ENCODE peak calls at places on chromosome 13, in eight cellular contexts. One of them, this sample, is unnamed.

GRCh38 chr13:74246398-74246975 is 112.3 kb upstream of the KLF12 start:
- DNase-seq in dorsolateral prefrontal cortex: no peak
- DNase-seq in small intestine: no peak
- DNase-seq in RWPE1: no peak
- DNase-seq in neuronal stem cell: no peak
- DNase-seq in uterus: no peak
- DNase-seq in endodermal cell: no peak
- DNase-seq in IMR-90: peak; percentile 43
- DNase-seq in this sample: no peak

GRCh38 chr13:31161583-31162150 is at the start of gene HSPH1:
- DNase-seq in dorsolateral prefrontal cortex: peak; percentile 93
- DNase-seq in small intestine: peak; percentile 99
- DNase-seq in RWPE1: peak; percentile 98
- DNase-seq in neuronal stem cell: peak; percentile 95
- DNase-seq in uterus: peak; percentile 97
- DNase-seq in endodermal cell: peak; percentile 99
- DNase-seq in IMR-90: peak; percentile 97
- DNase-seq in this sample: peak; percentile 93

GRCh38 chr13:40539954-40540706 is 126.3 kb downstream of the FOXO1 start:
- DNase-seq in dorsolateral prefrontal cortex: no peak
- DNase-seq in small intestine: no peak
- DNase-seq in RWPE1: peak; percentile 74
- DNase-seq in neuronal stem cell: peak; percentile 29
- DNase-seq in uterus: no peak
- DNase-seq in endodermal cell: peak; percentile 75
- DNase-seq in IMR-90: peak; percentile 52
- DNase-seq in this sample: no peak

GRCh38 chr13:51125495-51126226 is 14.6 kb upstream of the C13orf42 start:
- DNase-seq in dorsolateral prefrontal cortex: no peak
- DNase-seq in small intestine: peak; percentile 63
- DNase-seq in RWPE1: peak; percentile 45
- DNase-seq in neuronal stem cell: peak; percentile 43
- DNase-seq in uterus: peak; percentile 35
- DNase-seq in endodermal cell: peak; percentile 85
- DNase-seq in IMR-90: peak; percentile 54
- DNase-seq in this sample: no peak

GRCh38 chr13:41294914-41295313 is 16.2 kb upstream of the NAA16 start:
- DNase-seq in dorsolateral prefrontal cortex: no peak
- DNase-seq in small intestine: no peak
- DNase-seq in RWPE1: no peak
- DNase-seq in neuronal stem cell: no peak
- DNase-seq in uterus: no peak
- DNase-seq in endodermal cell: no peak
- DNase-seq in IMR-90: no peak
- DNase-seq in this sample: no peak

GRCh38 chr13:76822691-76823267 is 63.4 kb downstream of the KCTD12 start:
- DNase-seq in dorsolateral prefrontal cortex: no peak
- DNase-seq in small intestine: peak; percentile 34
- DNase-seq in RWPE1: peak; percentile 8
- DNase-seq in neuronal stem cell: no peak
- DNase-seq in uterus: no peak
- DNase-seq in endodermal cell: no peak
- DNase-seq in IMR-90: peak; percentile 34
- DNase-seq in this sample: no peak

GRCh38 chr13:27665333-27665732 is 43.6 kb downstream of the POLR1D start:
- DNase-seq in dorsolateral prefrontal cortex: no peak
- DNase-seq in small intestine: no peak
- DNase-seq in RWPE1: peak; percentile 8
- DNase-seq in neuronal stem cell: no peak
- DNase-seq in uterus: no peak
- DNase-seq in endodermal cell: no peak
- DNase-seq in IMR-90: peak; percentile 20
- DNase-seq in this sample: no peak

GRCh38 chr13:30743319-30744055 is 8.1 kb downstream of the ALOX5AP start:
- DNase-seq in dorsolateral prefrontal cortex: no peak
- DNase-seq in small intestine: peak; percentile 87
- DNase-seq in RWPE1: peak; percentile 93
- DNase-seq in neuronal stem cell: no peak
- DNase-seq in uterus: peak; percentile 81
- DNase-seq in endodermal cell: no peak
- DNase-seq in IMR-90: peak; percentile 99
- DNase-seq in this sample: peak; percentile 76

GRCh38 chr13:87259479-87260083 is 411.6 kb upstream of the SLITRK5 start:
- DNase-seq in dorsolateral prefrontal cortex: no peak
- DNase-seq in small intestine: no peak
- DNase-seq in RWPE1: no peak
- DNase-seq in neuronal stem cell: no peak
- DNase-seq in uterus: no peak
- DNase-seq in endodermal cell: peak; percentile 79
- DNase-seq in IMR-90: no peak
- DNase-seq in this sample: no peak

GRCh38 chr13:34849406-34849805 is 92.7 kb upstream of the NBEA start:
- DNase-seq in dorsolateral prefrontal cortex: no peak
- DNase-seq in small intestine: no peak
- DNase-seq in RWPE1: no peak
- DNase-seq in neuronal stem cell: no peak
- DNase-seq in uterus: no peak
- DNase-seq in endodermal cell: no peak
- DNase-seq in IMR-90: no peak
- DNase-seq in this sample: no peak

GRCh38 chr13:77896536-77896935 is 22.1 kb downstream of the EDNRB start:
- DNase-seq in dorsolateral prefrontal cortex: no peak
- DNase-seq in small intestine: no peak
- DNase-seq in RWPE1: no peak
- DNase-seq in neuronal stem cell: no peak
- DNase-seq in uterus: peak; percentile 45
- DNase-seq in endodermal cell: no peak
- DNase-seq in IMR-90: peak; percentile 32
- DNase-seq in this sample: no peak

GRCh38 chr13:98280176-98280510 is 103.1 kb upstream of the RNF113B start:
- DNase-seq in dorsolateral prefrontal cortex: no peak
- DNase-seq in small intestine: no peak
- DNase-seq in RWPE1: no peak
- DNase-seq in neuronal stem cell: no peak
- DNase-seq in uterus: no peak
- DNase-seq in endodermal cell: no peak
- DNase-seq in IMR-90: no peak
- DNase-seq in this sample: no peak

GRCh38 chr13:59533561-59534337 is 630.0 kb downstream of the DIAPH3 start:
- DNase-seq in dorsolateral prefrontal cortex: no peak
- DNase-seq in small intestine: no peak
- DNase-seq in RWPE1: peak; percentile 62
- DNase-seq in neuronal stem cell: no peak
- DNase-seq in uterus: no peak
- DNase-seq in endodermal cell: no peak
- DNase-seq in IMR-90: peak; percentile 34
- DNase-seq in this sample: no peak

GRCh38 chr13:74644239-74644638 is 510.0 kb upstream of the KLF12 start:
- DNase-seq in dorsolateral prefrontal cortex: no peak
- DNase-seq in small intestine: no peak
- DNase-seq in RWPE1: no peak
- DNase-seq in neuronal stem cell: no peak
- DNase-seq in uterus: no peak
- DNase-seq in endodermal cell: no peak
- DNase-seq in IMR-90: peak; percentile 24
- DNase-seq in this sample: no peak

GRCh38 chr13:109795021-109795420 is 8.6 kb upstream of the IRS2 start:
- DNase-seq in dorsolateral prefrontal cortex: no peak
- DNase-seq in small intestine: no peak
- DNase-seq in RWPE1: no peak
- DNase-seq in neuronal stem cell: no peak
- DNase-seq in uterus: no peak
- DNase-seq in endodermal cell: no peak
- DNase-seq in IMR-90: no peak
- DNase-seq in this sample: no peak

GRCh38 chr13:80441968-80442367 is 101.0 kb upstream of the SPRY2 start:
- DNase-seq in dorsolateral prefrontal cortex: no peak
- DNase-seq in small intestine: no peak
- DNase-seq in RWPE1: no peak
- DNase-seq in neuronal stem cell: no peak
- DNase-seq in uterus: no peak
- DNase-seq in endodermal cell: no peak
- DNase-seq in IMR-90: no peak
- DNase-seq in this sample: no peak

GRCh38 chr13:38417241-38417640 is 67.6 kb downstream of the UFM1 start:
- DNase-seq in dorsolateral prefrontal cortex: no peak
- DNase-seq in small intestine: no peak
- DNase-seq in RWPE1: peak; percentile 36
- DNase-seq in neuronal stem cell: no peak
- DNase-seq in uterus: no peak
- DNase-seq in endodermal cell: no peak
- DNase-seq in IMR-90: no peak
- DNase-seq in this sample: no peak

GRCh38 chr13:97496511-97496910 is 62.5 kb downstream of the RAP2A start:
- DNase-seq in dorsolateral prefrontal cortex: no peak
- DNase-seq in small intestine: no peak
- DNase-seq in RWPE1: no peak
- DNase-seq in neuronal stem cell: no peak
- DNase-seq in uterus: no peak
- DNase-seq in endodermal cell: peak; percentile 69
- DNase-seq in IMR-90: no peak
- DNase-seq in this sample: no peak

GRCh38 chr13:99044764-99045163 is 66.9 kb upstream of the DOCK9 start:
- DNase-seq in dorsolateral prefrontal cortex: no peak
- DNase-seq in small intestine: no peak
- DNase-seq in RWPE1: no peak
- DNase-seq in neuronal stem cell: no peak
- DNase-seq in uterus: no peak
- DNase-seq in endodermal cell: no peak
- DNase-seq in IMR-90: no peak
- DNase-seq in this sample: no peak

DNA sequence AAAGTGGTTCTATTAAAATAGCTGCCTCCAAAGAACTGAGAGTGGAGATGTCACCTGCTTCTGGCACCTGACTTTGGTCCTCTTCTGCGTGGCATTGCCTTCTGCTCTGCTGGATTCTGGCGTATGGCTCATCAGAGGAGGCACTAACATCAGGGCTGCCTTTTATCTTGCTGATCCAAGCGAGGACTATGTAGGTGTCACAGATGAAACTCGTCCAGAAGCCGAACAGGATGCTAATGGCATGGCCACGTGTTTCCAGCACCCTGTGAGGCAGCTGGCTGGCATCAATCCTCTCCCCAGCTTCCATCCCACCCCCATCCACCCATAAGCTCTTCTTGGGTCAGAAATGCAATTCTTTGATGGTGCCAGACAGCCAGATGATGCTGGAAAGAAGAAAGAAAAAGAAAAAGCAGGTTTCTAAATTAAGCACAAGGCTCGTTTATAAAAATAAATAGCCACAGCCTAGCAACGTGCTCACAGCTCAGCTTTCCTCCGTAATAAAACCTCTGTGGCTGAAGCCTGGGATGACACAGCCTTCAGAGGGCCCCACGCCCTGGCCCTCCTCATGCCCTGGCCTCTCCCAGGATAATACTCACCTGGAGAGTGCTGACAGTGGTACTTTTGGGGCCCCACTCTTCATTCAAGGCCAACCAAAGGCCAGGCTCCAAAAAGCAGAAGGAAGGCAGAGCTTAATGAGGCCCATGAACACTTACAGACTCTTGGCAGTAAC is 212.9 kb upstream of the SERP2 start:
- DNase-seq in dorsolateral prefrontal cortex: no peak
- DNase-seq in small intestine: no peak
- DNase-seq in RWPE1: no peak
- DNase-seq in neuronal stem cell: no peak
- DNase-seq in uterus: peak; percentile 31
- DNase-seq in endodermal cell: no peak
- DNase-seq in IMR-90: peak; percentile 15
- DNase-seq in this sample: no peak
- H3K27ac ChIP-seq in dorsolateral prefrontal cortex: peak overlapping the region; percentile 90
- H3K27ac ChIP-seq in small intestine: no peak overlapping the region
- H3K27ac ChIP-seq in RWPE1: peak overlapping the region; percentile 53
- H3K27ac ChIP-seq in neuronal stem cell: no peak overlapping the region
- H3K27ac ChIP-seq in uterus: peak overlapping the region; percentile 49
- H3K27ac ChIP-seq in endodermal cell: no peak overlapping the region
- H3K27ac ChIP-seq in IMR-90: no peak overlapping the region
- H3K27ac ChIP-seq in this sample: peak overlapping the region; percentile 88

GRCh38 chr13:23558675-23559536 is 11.3 kb upstream of the TNFRSF19 start:
- DNase-seq in dorsolateral prefrontal cortex: no peak
- DNase-seq in small intestine: no peak
- DNase-seq in RWPE1: peak; percentile 79
- DNase-seq in neuronal stem cell: no peak
- DNase-seq in uterus: peak; percentile 51
- DNase-seq in endodermal cell: no peak
- DNase-seq in IMR-90: peak; percentile 92
- DNase-seq in this sample: no peak
- H3K27ac ChIP-seq in dorsolateral prefrontal cortex: no peak overlapping the region
- H3K27ac ChIP-seq in small intestine: no peak overlapping the region
- H3K27ac ChIP-seq in RWPE1: peak overlapping the region; percentile 75
- H3K27ac ChIP-seq in neuronal stem cell: no peak overlapping the region
- H3K27ac ChIP-seq in uterus: peak overlapping the region; percentile 71
- H3K27ac ChIP-seq in endodermal cell: no peak overlapping the region
- H3K27ac ChIP-seq in IMR-90: peak overlapping the region; percentile 84
- H3K27ac ChIP-seq in this sample: no peak overlapping the region

GRCh38 chr13:111066544-111066943 is 48.6 kb upstream of the ARHGEF7 start:
- DNase-seq in dorsolateral prefrontal cortex: no peak
- DNase-seq in small intestine: peak; percentile 9
- DNase-seq in RWPE1: no peak
- DNase-seq in neuronal stem cell: no peak
- DNase-seq in uterus: no peak
- DNase-seq in endodermal cell: no peak
- DNase-seq in IMR-90: no peak
- DNase-seq in this sample: no peak
- H3K27ac ChIP-seq in dorsolateral prefrontal cortex: no peak overlapping the region
- H3K27ac ChIP-seq in small intestine: no peak overlapping the region
- H3K27ac ChIP-seq in RWPE1: no peak overlapping the region
- H3K27ac ChIP-seq in neuronal stem cell: no peak overlapping the region
- H3K27ac ChIP-seq in uterus: no peak overlapping the region
- H3K27ac ChIP-seq in endodermal cell: no peak overlapping the region
- H3K27ac ChIP-seq in IMR-90: no peak overlapping the region
- H3K27ac ChIP-seq in this sample: no peak overlapping the region

GRCh38 chr13:48158915-48159314 is 64.0 kb upstream of the MED4 start:
- DNase-seq in dorsolateral prefrontal cortex: no peak
- DNase-seq in small intestine: no peak
- DNase-seq in RWPE1: no peak
- DNase-seq in neuronal stem cell: no peak
- DNase-seq in uterus: no peak
- DNase-seq in endodermal cell: no peak
- DNase-seq in IMR-90: no peak
- DNase-seq in this sample: no peak

GRCh38 chr13:48159436-48160225 is 64.7 kb upstream of the MED4 start:
- DNase-seq in dorsolateral prefrontal cortex: no peak
- DNase-seq in small intestine: no peak
- DNase-seq in RWPE1: peak; percentile 48
- DNase-seq in neuronal stem cell: no peak
- DNase-seq in uterus: no peak
- DNase-seq in endodermal cell: peak; percentile 64
- DNase-seq in IMR-90: no peak
- DNase-seq in this sample: no peak

GRCh38 chr13:48162182-48162581 is 67.3 kb upstream of the MED4 start:
- DNase-seq in dorsolateral prefrontal cortex: no peak
- DNase-seq in small intestine: no peak
- DNase-seq in RWPE1: no peak
- DNase-seq in neuronal stem cell: no peak
- DNase-seq in uterus: no peak
- DNase-seq in endodermal cell: no peak
- DNase-seq in IMR-90: no peak
- DNase-seq in this sample: no peak

GRCh38 chr13:48161530-48162179 is 66.8 kb upstream of the MED4 start:
- DNase-seq in dorsolateral prefrontal cortex: peak; percentile 24
- DNase-seq in small intestine: no peak
- DNase-seq in RWPE1: no peak
- DNase-seq in neuronal stem cell: no peak
- DNase-seq in uterus: no peak
- DNase-seq in endodermal cell: no peak
- DNase-seq in IMR-90: no peak
- DNase-seq in this sample: peak; percentile 7

GRCh38 chr13:48160879-48161278 is 66.0 kb upstream of the MED4 start:
- DNase-seq in dorsolateral prefrontal cortex: no peak
- DNase-seq in small intestine: no peak
- DNase-seq in RWPE1: peak; percentile 35
- DNase-seq in neuronal stem cell: no peak
- DNase-seq in uterus: no peak
- DNase-seq in endodermal cell: no peak
- DNase-seq in IMR-90: no peak
- DNase-seq in this sample: no peak
- H3K27ac ChIP-seq in dorsolateral prefrontal cortex: peak overlapping the region; percentile 81
- H3K27ac ChIP-seq in small intestine: peak overlapping the region; percentile 16
- H3K27ac ChIP-seq in RWPE1: peak overlapping the region; percentile 75
- H3K27ac ChIP-seq in neuronal stem cell: no peak overlapping the region
- H3K27ac ChIP-seq in uterus: no peak overlapping the region
- H3K27ac ChIP-seq in endodermal cell: no peak overlapping the region
- H3K27ac ChIP-seq in IMR-90: no peak overlapping the region
- H3K27ac ChIP-seq in this sample: no peak overlapping the region